ENCODE peak calls at places on chromosomes 1 and 21, in five cellular contexts. One of them, this sample, is unnamed.

GRCh38 chr21:18499761-18500376 is 96.3 kb upstream of the TMPRSS15 start:
- DNase-seq in M059J: peak
- DNase-seq in lower lobe of right lung: no peak
- DNase-seq in neuronal stem cell: peak
- DNase-seq in HFF-Myc: peak
- DNase-seq in this sample: peak

GRCh38 chr1:79791488-79792211 is 785.1 kb upstream of the ADGRL4 start:
- DNase-seq in M059J: no peak
- DNase-seq in lower lobe of right lung: no peak
- DNase-seq in neuronal stem cell: no peak
- DNase-seq in HFF-Myc: no peak
- DNase-seq in this sample: no peak

GRCh38 chr1:180926164-180926981 is 13.7 kb downstream of the KIAA1614 start:
- DNase-seq in M059J: peak
- DNase-seq in lower lobe of right lung: no peak
- DNase-seq in neuronal stem cell: no peak
- DNase-seq in HFF-Myc: peak
- DNase-seq in this sample: peak

GRCh38 chr1:213997772-213998107 is 10.0 kb downstream of the PROX1 start:
- DNase-seq in M059J: no peak
- DNase-seq in lower lobe of right lung: no peak
- DNase-seq in neuronal stem cell: no peak
- DNase-seq in HFF-Myc: no peak
- DNase-seq in this sample: no peak

GRCh38 chr1:147882535-147882934 is 20.1 kb upstream of the GJA8 start:
- DNase-seq in M059J: no peak
- DNase-seq in lower lobe of right lung: no peak
- DNase-seq in neuronal stem cell: no peak
- DNase-seq in HFF-Myc: no peak
- DNase-seq in this sample: no peak

GRCh38 chr21:42041711-42042110 is 29.4 kb upstream of the UMODL1 start:
- DNase-seq in M059J: peak
- DNase-seq in lower lobe of right lung: peak
- DNase-seq in neuronal stem cell: no peak
- DNase-seq in HFF-Myc: no peak
- DNase-seq in this sample: no peak

GRCh38 chr1:41357451-41358151 is 3.6 kb upstream of the FOXO6 start:
- DNase-seq in M059J: peak
- DNase-seq in lower lobe of right lung: no peak
- DNase-seq in neuronal stem cell: no peak
- DNase-seq in HFF-Myc: no peak
- DNase-seq in this sample: peak

GRCh38 chr1:218433744-218434143 is 88.6 kb downstream of the TGFB2 start:
- DNase-seq in M059J: peak
- DNase-seq in lower lobe of right lung: no peak
- DNase-seq in neuronal stem cell: no peak
- DNase-seq in HFF-Myc: no peak
- DNase-seq in this sample: no peak

GRCh38 chr1:244180256-244180655 is 129.2 kb downstream of the ZBTB18 start:
- DNase-seq in M059J: no peak
- DNase-seq in lower lobe of right lung: no peak
- DNase-seq in neuronal stem cell: no peak
- DNase-seq in HFF-Myc: no peak
- DNase-seq in this sample: no peak

GRCh38 chr1:54805981-54806381 is 4.9 kb upstream of the TTC22 start:
- DNase-seq in M059J: no peak
- DNase-seq in lower lobe of right lung: no peak
- DNase-seq in neuronal stem cell: no peak
- DNase-seq in HFF-Myc: no peak
- DNase-seq in this sample: no peak

GRCh38 chr1:46128336-46128735 is 4.1 kb downstream of the PIK3R3 start:
- DNase-seq in M059J: peak
- DNase-seq in lower lobe of right lung: no peak
- DNase-seq in neuronal stem cell: no peak
- DNase-seq in HFF-Myc: no peak
- DNase-seq in this sample: no peak

GRCh38 chr1:86779308-86780191 is 75.2 kb downstream of the SH3GLB1 start:
- DNase-seq in M059J: peak
- DNase-seq in lower lobe of right lung: no peak
- DNase-seq in neuronal stem cell: no peak
- DNase-seq in HFF-Myc: no peak
- DNase-seq in this sample: no peak

GRCh38 chr1:94971491-94971924 is 44.6 kb upstream of the CNN3 start:
- DNase-seq in M059J: peak
- DNase-seq in lower lobe of right lung: no peak
- DNase-seq in neuronal stem cell: no peak
- DNase-seq in HFF-Myc: peak
- DNase-seq in this sample: no peak

GRCh38 chr1:110475358-110476027 is 24.5 kb downstream of the PROK1 start:
- DNase-seq in M059J: no peak
- DNase-seq in lower lobe of right lung: no peak
- DNase-seq in neuronal stem cell: no peak
- DNase-seq in HFF-Myc: no peak
- DNase-seq in this sample: no peak

GRCh38 chr1:29806646-29807319 is 570.5 kb downstream of the PTPRU start:
- DNase-seq in M059J: no peak
- DNase-seq in lower lobe of right lung: no peak
- DNase-seq in neuronal stem cell: no peak
- DNase-seq in HFF-Myc: no peak
- DNase-seq in this sample: no peak

GRCh38 chr1:204314893-204315735 is 44.6 kb downstream of the PLEKHA6 start:
- DNase-seq in M059J: no peak
- DNase-seq in lower lobe of right lung: no peak
- DNase-seq in neuronal stem cell: no peak
- DNase-seq in HFF-Myc: no peak
- DNase-seq in this sample: no peak

GRCh38 chr1:176531036-176531435 is 68.1 kb downstream of the PAPPA2 start:
- DNase-seq in M059J: no peak
- DNase-seq in lower lobe of right lung: no peak
- DNase-seq in neuronal stem cell: no peak
- DNase-seq in HFF-Myc: no peak
- DNase-seq in this sample: no peak

GRCh38 chr1:198220428-198220827 is 63.6 kb downstream of the NEK7 start:
- DNase-seq in M059J: peak
- DNase-seq in lower lobe of right lung: no peak
- DNase-seq in neuronal stem cell: no peak
- DNase-seq in HFF-Myc: peak
- DNase-seq in this sample: no peak

This sample was measured in Jurkat, Clone E6-1.